ENCODE peak calls at places on chromosome 2, in nine cellular contexts. B is H1, D is breast epithelium, L is HCT116, Y is GM23338, I is transverse colon, S is suprapubic skin, F is HL-60, N is sigmoid colon. Z is an unnamed sample.

GRCh38 chr2:201259216-201259615 is 1.1 kb upstream of the CASP8 start:
- DNase-seq in S (no peak), N (no peak), D (no peak), L (no peak), B (no peak), F (no peak), Y (no peak), I (no peak), Z (no peak)

GRCh38 chr2:17966793-17967192 is 88.3 kb downstream of the KCNS3 start:
- DNase-seq in D (no peak), Y (no peak), F (no peak), B (no peak), L (no peak), S (no peak), N (no peak), I (no peak), Z (no peak)

GRCh38 chr2:209121691-209122090 is 302.2 kb upstream of the MAP2 start:
- DNase-seq in S (no peak), L (no peak), D (no peak), I (no peak), N (no peak), B (no peak), F (no peak), Y (no peak), Z (no peak)

GRCh38 chr2:50491541-50492114 is 540.3 kb downstream of the NRXN1 start:
- DNase-seq in L (peak; percentile 12), F (no peak), D (no peak), S (no peak), N (no peak), Y (peak; percentile 59), B (no peak), I (peak; percentile 10), Z (no peak)

GRCh38 chr2:241179894-241180293 is 8.6 kb upstream of the ANO7 start:
- DNase-seq in S (no peak), N (no peak), F (no peak), I (no peak), D (no peak), Y (no peak), L (no peak), B (no peak), Z (no peak)

GRCh38 chr2:40123321-40123720 is 328.6 kb downstream of the SLC8A1 start:
- DNase-seq in F (no peak), I (no peak), D (no peak), B (no peak), L (no peak), N (no peak), S (no peak), Y (no peak), Z (no peak)

GRCh38 chr2:215881582-215881981 is 131.8 kb downstream of the MREG start:
- DNase-seq in S (no peak), B (no peak), I (no peak), L (no peak), F (no peak), Y (no peak), D (no peak), N (no peak), Z (no peak)

GRCh38 chr2:99900589-99900988 is 241.8 kb downstream of the AFF3 start:
- DNase-seq in Y (no peak), N (no peak), I (no peak), F (no peak), S (no peak), B (no peak), D (no peak), L (no peak), Z (no peak)

GRCh38 chr2:46554381-46554780 is 75.0 kb downstream of the TMEM247 start:
- DNase-seq in F (no peak), L (no peak), N (peak; percentile 80), Y (no peak), I (no peak), S (no peak), D (no peak), B (no peak), Z (no peak)
- TF ChIP-seq POLR2AphosphoS5 in F (no peak), L (no peak), N (peak; percentile 38), Y (no peak), I (peak; percentile 33), S (peak; percentile 11), D (no peak), B (no peak), Z (no peak)

GRCh38 chr2:159091381-159091780 is 122.9 kb downstream of the TANC1 start:
- DNase-seq in F (no peak), S (no peak), D (no peak), Y (no peak), L (no peak), I (no peak), B (no peak), N (no peak), Z (no peak)

GRCh38 chr2:159094173-159094737 is 125.8 kb downstream of the TANC1 start:
- DNase-seq in S (no peak), N (peak; percentile 88), L (no peak), F (no peak), I (peak; percentile 66), B (no peak), Y (no peak), D (peak; percentile 67), Z (no peak)

GRCh38 chr2:159091981-159092380 is 123.5 kb downstream of the TANC1 start:
- DNase-seq in S (no peak), L (no peak), B (no peak), D (no peak), N (no peak), Y (no peak), F (peak; percentile 11), I (peak; percentile 45), Z (peak; percentile 42)

GRCh38 chr2:159095813-159096212 is 127.4 kb downstream of the TANC1 start:
- DNase-seq in S (no peak), N (no peak), F (no peak), L (no peak), Y (no peak), I (no peak), D (peak; percentile 46), B (no peak), Z (no peak)

GRCh38 chr2:159093496-159093895 is 125.1 kb downstream of the TANC1 start:
- DNase-seq in S (no peak), B (no peak), I (peak; percentile 29), N (no peak), F (no peak), Y (no peak), D (no peak), L (no peak), Z (no peak)
- TF ChIP-seq POLR2AphosphoS5 in S (no peak), B (no peak), I (no peak), N (peak; percentile 29), F (no peak), Y (no peak), D (no peak), L (no peak), Z (no peak)

DNA sequence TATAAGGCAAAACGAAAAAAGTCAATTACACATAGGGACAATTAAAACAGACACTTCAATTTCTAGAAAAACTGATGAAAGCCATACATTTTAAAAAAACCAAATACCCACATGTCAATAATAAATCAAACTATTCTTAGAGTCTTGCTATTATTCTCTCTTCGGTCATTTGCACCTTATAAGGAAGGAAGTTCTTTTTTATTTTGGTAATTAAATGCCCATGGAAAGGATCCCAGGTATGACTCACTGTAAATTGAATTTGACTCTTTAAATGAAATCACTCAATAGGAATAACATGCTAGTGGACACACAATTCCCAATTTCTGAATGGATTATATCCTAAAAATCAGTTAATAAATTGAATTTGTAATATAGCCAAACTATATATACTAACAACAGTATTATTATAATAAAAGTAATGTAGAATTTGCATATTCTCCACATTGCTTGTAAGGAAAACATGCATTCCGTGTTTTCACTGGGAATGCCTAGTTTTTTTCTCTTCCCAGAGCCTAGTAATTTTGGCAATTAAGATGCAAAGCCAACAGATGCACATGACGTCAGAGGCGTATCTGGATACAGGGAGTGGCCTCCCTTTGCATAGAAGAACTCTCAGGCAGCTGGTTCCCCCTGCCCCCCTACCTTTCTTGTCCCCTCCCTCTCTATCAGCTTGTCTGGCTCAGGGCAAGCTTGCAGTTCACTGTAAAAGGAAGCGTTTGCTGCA is 153.5 kb upstream of the PGAP1 start:
- DNase-seq in D (no peak), Y (peak; percentile 29), N (no peak), S (no peak), I (no peak), L (no peak), B (no peak), F (no peak), Z (no peak)
- TF ChIP-seq POLR2AphosphoS5 in D (no peak), Y (no peak), N (no peak), S (no peak), I (no peak), L (no peak), B (no peak), F (no peak), Z (no peak)

GRCh38 chr2:96340493-96341414 is 5.2 kb downstream of the NCAPH start:
- DNase-seq in B (no peak), Y (no peak), D (no peak), I (no peak), N (no peak), L (no peak), S (no peak), F (no peak), Z (no peak)

GRCh38 chr2:96336873-96337272 is 1.3 kb downstream of the NCAPH start:
- DNase-seq in N (no peak), Y (no peak), I (no peak), S (no peak), L (no peak), F (peak; percentile 42), B (no peak), D (no peak), Z (no peak)

GRCh38 chr2:96333708-96334107 is 1.9 kb upstream of the NCAPH start:
- DNase-seq in L (no peak), N (no peak), B (no peak), I (no peak), D (no peak), F (no peak), Y (no peak), S (no peak), Z (no peak)

GRCh38 chr2:96341641-96342040 is 6.1 kb downstream of the NCAPH start:
- DNase-seq in Y (no peak), N (no peak), F (no peak), B (no peak), S (no peak), L (no peak), I (no peak), D (no peak), Z (no peak)

GRCh38 chr2:96336104-96336775 is 674 bp downstream of the NCAPH start:
- DNase-seq in Y (no peak), N (no peak), L (no peak), S (no peak), D (no peak), F (no peak), I (no peak), B (no peak), Z (no peak)
- TF ChIP-seq POLR2AphosphoS5 in Y (peak; percentile 67), N (no peak), L (no peak), S (no peak), D (no peak), F (peak; percentile 63), I (peak; percentile 64), B (peak; percentile 34), Z (no peak)

Z was measured in upper lobe of left lung.